ENCODE peak calls at places on chromosomes 2 and 18, in four cellular contexts. One of them, this sample, is unnamed.

GRCh38 chr2:105455488-105455991 is 56.7 kb upstream of the FHL2 start:
- DNase-seq in prostate gland: peak
- DNase-seq in Panc1: peak
- DNase-seq in GM23338: no peak
- DNase-seq in this sample: peak

GRCh38 chr2:44578401-44579135 is 216.8 kb downstream of the CAMKMT start:
- DNase-seq in GM23338: no peak
- DNase-seq in prostate gland: no peak
- DNase-seq in Panc1: no peak
- DNase-seq in this sample: no peak

GRCh38 chr18:47260138-47260923 is 8.9 kb upstream of the SKOR2 start:
- DNase-seq in Panc1: no peak
- DNase-seq in prostate gland: peak
- DNase-seq in GM23338: peak
- DNase-seq in this sample: peak

GRCh38 chr18:63016270-63016669 is 300.9 kb downstream of the PHLPP1 start:
- DNase-seq in Panc1: peak
- DNase-seq in prostate gland: peak
- DNase-seq in GM23338: peak
- DNase-seq in this sample: no peak

GRCh38 chr2:102258025-102258385 is 53.4 kb upstream of the IL1RL1 start:
- DNase-seq in Panc1: no peak
- DNase-seq in prostate gland: no peak
- DNase-seq in GM23338: no peak
- DNase-seq in this sample: no peak

GRCh38 chr2:219168932-219169331 is 897 bp downstream of the SLC23A3 start:
- DNase-seq in Panc1: no peak
- DNase-seq in prostate gland: no peak
- DNase-seq in GM23338: no peak
- DNase-seq in this sample: no peak

GRCh38 chr2:234324151-234324550 is 172.7 kb downstream of the ARL4C start:
- DNase-seq in prostate gland: no peak
- DNase-seq in Panc1: no peak
- DNase-seq in GM23338: no peak
- DNase-seq in this sample: no peak

GRCh38 chr2:110674620-110675555 is 3.0 kb downstream of the BUB1 start:
- DNase-seq in prostate gland: no peak
- DNase-seq in GM23338: peak
- DNase-seq in Panc1: peak
- DNase-seq in this sample: peak

GRCh38 chr2:171158790-171159325 is 1.8 kb downstream of the TLK1 start:
- DNase-seq in Panc1: no peak
- DNase-seq in GM23338: no peak
- DNase-seq in prostate gland: no peak
- DNase-seq in this sample: no peak

GRCh38 chr2:171160630-171161424 is at the start of gene TLK1:
- DNase-seq in Panc1: no peak
- DNase-seq in GM23338: peak
- DNase-seq in prostate gland: peak
- DNase-seq in this sample: peak

GRCh38 chr2:171158036-171158789 is 2.5 kb downstream of the TLK1 start:
- DNase-seq in Panc1: no peak
- DNase-seq in prostate gland: no peak
- DNase-seq in GM23338: no peak
- DNase-seq in this sample: no peak

GRCh38 chr2:171160119-171160629 is 519 bp downstream of the TLK1 start:
- DNase-seq in prostate gland: peak
- DNase-seq in GM23338: peak
- DNase-seq in Panc1: no peak
- DNase-seq in this sample: peak

GRCh38 chr2:171159326-171160118 is 1.2 kb downstream of the TLK1 start:
- DNase-seq in GM23338: peak
- DNase-seq in prostate gland: peak
- DNase-seq in Panc1: peak
- DNase-seq in this sample: peak
- TF ChIP-seq POLR2AphosphoS5 in GM23338: peak
- TF ChIP-seq POLR2AphosphoS5 in prostate gland: no peak
- TF ChIP-seq POLR2AphosphoS5 in Panc1: no peak
- TF ChIP-seq POLR2AphosphoS5 in this sample: no peak

DNA sequence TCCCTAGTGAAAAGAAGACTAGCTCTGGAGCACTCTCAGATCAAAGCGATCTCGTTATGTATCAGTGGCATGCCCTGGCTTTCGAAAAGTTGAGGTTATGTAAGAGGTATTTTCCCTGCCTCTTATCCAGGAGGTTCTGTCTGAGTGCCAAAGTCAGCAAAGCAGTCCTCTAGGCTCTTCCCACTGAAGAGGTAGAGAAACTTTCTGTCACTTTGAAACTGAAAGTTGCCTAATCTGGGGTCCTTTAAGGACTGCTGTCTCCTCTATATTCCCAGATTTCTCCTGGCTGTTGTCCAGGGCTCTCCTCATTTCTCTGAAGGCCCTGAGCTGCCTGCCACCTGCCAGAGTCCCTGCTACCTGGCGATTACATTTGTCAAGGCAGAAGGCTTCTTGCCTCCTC is 96.3 kb downstream of the B3GNT2 start:
- DNase-seq in Panc1: no peak
- DNase-seq in prostate gland: peak
- DNase-seq in GM23338: no peak
- DNase-seq in this sample: peak
- H3K4me3 ChIP-seq in Panc1: no peak
- H3K4me3 ChIP-seq in prostate gland: no peak
- H3K4me3 ChIP-seq in GM23338: no peak
- H3K4me3 ChIP-seq in this sample: no peak

DNA sequence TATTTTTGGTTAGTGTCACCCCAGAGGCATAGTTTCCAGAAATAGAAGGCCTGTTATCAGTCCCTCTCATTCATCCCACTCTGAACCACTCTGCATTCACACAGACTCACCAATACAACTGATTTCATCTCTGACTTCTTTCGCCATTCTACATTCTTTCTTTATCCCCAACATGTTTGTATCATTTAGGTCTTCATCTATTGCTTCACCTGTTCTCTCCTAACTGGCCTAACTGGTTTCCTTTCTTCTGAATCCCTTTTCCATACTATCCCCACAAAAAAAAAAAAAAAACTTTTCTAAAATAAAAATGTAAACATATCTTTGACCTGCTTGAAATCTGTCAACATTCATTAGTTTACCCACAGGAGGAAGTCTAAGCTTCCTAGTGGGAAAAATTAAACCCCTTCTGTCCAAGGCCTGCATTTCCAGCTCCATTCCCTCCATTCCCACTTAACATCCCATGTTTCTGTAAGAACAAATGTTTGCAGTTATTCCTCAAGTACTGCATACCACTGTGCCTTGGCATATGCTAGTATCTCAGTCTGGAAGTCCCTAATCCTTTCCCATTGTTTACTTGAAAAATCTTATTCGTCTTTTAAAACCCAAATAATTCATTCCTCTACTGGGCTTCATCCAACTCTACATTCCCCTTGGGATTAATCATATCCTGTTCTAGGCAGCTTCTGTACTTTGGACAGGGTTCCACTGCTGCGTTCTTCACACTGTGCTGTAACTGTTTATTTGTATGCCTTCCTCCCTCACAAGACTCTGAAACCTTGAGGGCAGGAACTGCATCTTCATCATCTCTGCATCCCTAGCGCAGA is 68.5 kb downstream of the FIGN start:
- DNase-seq in prostate gland: no peak
- DNase-seq in GM23338: no peak
- DNase-seq in Panc1: peak
- DNase-seq in this sample: no peak
- TF ChIP-seq POLR2AphosphoS5 in prostate gland: peak
- TF ChIP-seq POLR2AphosphoS5 in GM23338: no peak
- TF ChIP-seq POLR2AphosphoS5 in Panc1: peak
- TF ChIP-seq POLR2AphosphoS5 in this sample: peak

DNA sequence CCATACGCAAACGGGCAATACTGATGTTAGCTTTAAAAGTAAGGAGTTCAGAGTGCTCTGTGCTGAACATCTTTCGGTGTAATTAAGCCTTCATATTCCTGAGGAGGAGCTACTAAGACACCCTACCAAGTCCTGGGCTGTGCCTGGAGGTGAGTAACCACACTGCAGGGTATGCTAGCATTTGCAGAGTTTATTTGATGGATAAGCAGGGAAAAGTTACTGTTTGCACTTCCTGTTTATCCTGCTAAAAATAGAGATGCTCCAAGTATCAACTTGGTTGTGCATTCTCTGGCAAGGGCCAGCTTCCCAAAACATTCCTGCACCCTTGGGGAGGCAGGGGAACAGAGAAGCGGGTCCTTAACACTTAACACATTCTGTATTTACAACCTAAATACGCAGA is 49.8 kb downstream of the PARD6G start:
- DNase-seq in Panc1: no peak
- DNase-seq in prostate gland: no peak
- DNase-seq in GM23338: no peak
- DNase-seq in this sample: no peak
- H3K4me3 ChIP-seq in Panc1: no peak
- H3K4me3 ChIP-seq in prostate gland: no peak
- H3K4me3 ChIP-seq in GM23338: peak
- H3K4me3 ChIP-seq in this sample: no peak

GRCh38 chr18:49487711-49488310 is 777 bp upstream of the C18orf32 start:
- DNase-seq in GM23338: no peak
- DNase-seq in Panc1: no peak
- DNase-seq in prostate gland: no peak
- DNase-seq in this sample: no peak
- TF ChIP-seq POLR2AphosphoS5 in GM23338: no peak
- TF ChIP-seq POLR2AphosphoS5 in Panc1: no peak
- TF ChIP-seq POLR2AphosphoS5 in prostate gland: no peak
- TF ChIP-seq POLR2AphosphoS5 in this sample: no peak

GRCh38 chr18:70920840-70921374 is 632.1 kb downstream of the SOCS6 start:
- DNase-seq in Panc1: no peak
- DNase-seq in GM23338: no peak
- DNase-seq in prostate gland: no peak
- DNase-seq in this sample: no peak
- H3K4me3 ChIP-seq in Panc1: no peak
- H3K4me3 ChIP-seq in GM23338: no peak
- H3K4me3 ChIP-seq in prostate gland: no peak
- H3K4me3 ChIP-seq in this sample: no peak

DNA sequence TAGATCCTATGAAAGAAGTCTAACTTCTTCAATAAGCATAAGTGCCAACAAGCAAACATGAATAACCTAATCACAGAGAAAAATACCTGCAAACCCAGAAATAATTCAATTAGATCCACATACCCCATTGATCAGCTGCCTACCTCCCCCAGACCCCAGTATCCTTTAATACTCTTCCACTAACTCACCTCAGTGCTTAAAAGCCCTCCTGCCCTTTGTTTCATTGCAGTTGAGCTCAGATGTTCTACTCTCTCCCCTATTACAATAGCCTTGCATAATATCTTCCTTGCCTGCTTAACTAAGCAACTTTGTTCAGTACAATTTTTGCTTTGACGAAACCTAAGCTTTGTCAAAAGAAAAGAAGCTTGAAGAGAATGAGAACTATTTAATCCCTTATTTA is 156.0 kb upstream of the ZC3H15 start:
- DNase-seq in Panc1: no peak
- DNase-seq in prostate gland: no peak
- DNase-seq in GM23338: no peak
- DNase-seq in this sample: no peak
- TF ChIP-seq POLR2AphosphoS5 in Panc1: no peak
- TF ChIP-seq POLR2AphosphoS5 in prostate gland: no peak
- TF ChIP-seq POLR2AphosphoS5 in GM23338: no peak
- TF ChIP-seq POLR2AphosphoS5 in this sample: no peak

DNA sequence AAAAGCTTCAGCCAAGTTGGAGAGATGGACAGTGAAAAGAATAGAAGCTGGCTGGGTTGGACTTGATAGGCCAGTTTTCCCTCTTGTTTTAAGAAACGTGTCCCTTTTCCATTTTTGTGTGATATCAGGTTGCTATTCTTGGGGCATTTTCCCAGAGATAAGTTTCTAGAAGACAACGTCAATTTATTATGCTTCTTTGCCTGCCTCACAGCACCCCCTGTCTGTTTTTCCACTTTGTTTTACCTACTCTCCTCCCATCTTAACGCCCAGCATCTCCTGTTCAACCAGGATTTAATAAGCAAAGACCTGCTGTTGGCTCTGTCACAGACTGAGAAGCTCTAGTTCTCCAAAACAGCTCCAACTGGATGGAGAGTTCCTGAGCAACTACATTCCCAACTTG is 317.8 kb upstream of the ZNF521 start:
- DNase-seq in GM23338: peak
- DNase-seq in prostate gland: no peak
- DNase-seq in Panc1: no peak
- DNase-seq in this sample: no peak
- H3K4me3 ChIP-seq in GM23338: no peak
- H3K4me3 ChIP-seq in prostate gland: no peak
- H3K4me3 ChIP-seq in Panc1: no peak
- H3K4me3 ChIP-seq in this sample: no peak

GRCh38 chr18:54737986-54738385 is 90.3 kb upstream of the RAB27B start:
- DNase-seq in Panc1: no peak
- DNase-seq in prostate gland: no peak
- DNase-seq in GM23338: no peak
- DNase-seq in this sample: no peak

GRCh38 chr18:54736981-54737380 is 91.3 kb upstream of the RAB27B start:
- DNase-seq in GM23338: no peak
- DNase-seq in Panc1: no peak
- DNase-seq in prostate gland: no peak
- DNase-seq in this sample: no peak

GRCh38 chr18:54739476-54739875 is 88.8 kb upstream of the RAB27B start:
- DNase-seq in prostate gland: no peak
- DNase-seq in GM23338: no peak
- DNase-seq in Panc1: no peak
- DNase-seq in this sample: no peak

DNA sequence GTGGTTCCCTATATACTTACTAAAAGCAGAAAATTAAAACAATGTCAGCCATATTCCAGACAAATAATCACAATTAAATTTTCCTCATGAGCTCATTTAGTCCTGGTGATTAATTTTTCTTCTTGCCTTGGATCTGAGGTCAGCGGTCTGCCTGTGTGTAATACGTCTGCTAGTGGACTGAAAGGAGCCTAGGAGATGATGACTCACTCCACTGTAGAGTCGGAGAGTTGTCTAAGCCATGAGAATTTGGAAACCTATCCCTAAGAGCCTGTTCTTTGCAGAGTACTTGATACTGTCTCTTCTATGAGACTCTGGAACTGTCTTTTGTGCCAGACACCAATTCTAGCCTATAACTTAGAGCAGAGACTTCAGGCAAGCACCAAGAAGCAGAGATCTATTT is 94.2 kb upstream of the RAB27B start:
- DNase-seq in GM23338: no peak
- DNase-seq in Panc1: peak
- DNase-seq in prostate gland: no peak
- DNase-seq in this sample: no peak
- TF ChIP-seq POLR2AphosphoS5 in GM23338: no peak
- TF ChIP-seq POLR2AphosphoS5 in Panc1: no peak
- TF ChIP-seq POLR2AphosphoS5 in prostate gland: no peak
- TF ChIP-seq POLR2AphosphoS5 in this sample: no peak

GRCh38 chr2:237405605-237406004 is 8.4 kb downstream of the COL6A3 start:
- DNase-seq in GM23338: no peak
- DNase-seq in Panc1: no peak
- DNase-seq in prostate gland: no peak
- DNase-seq in this sample: no peak
- H3K4me3 ChIP-seq in GM23338: no peak
- H3K4me3 ChIP-seq in Panc1: no peak
- H3K4me3 ChIP-seq in prostate gland: no peak
- H3K4me3 ChIP-seq in this sample: no peak

This sample was measured in stomach.